ENCODE peak calls at places on chromosome 10, in ten cellular contexts. J is keratinocyte, W is astrocyte of the hippocampus, D is Ammon's horn, S is NCI-H2227 treated with DMSO at 0.1 percent for 48 hours, X is activated T-helper 1 cell treated with Interleukin-2 at 50 U/mL for 16 hours, E is AML-193, A is LHCN-M2, N is M059J, C is NCI-H510A treated with DMSO at 0.1 percent for 48 hours. V is an unnamed sample.

GRCh38 chr10:12077580-12078180 is 8.9 kb downstream of the DHTKD1 start:
- DNase-seq in J (no peak), W (no peak), D (peak), S (no peak), X (no peak), E (peak), A (no peak), N (no peak), C (no peak), V (no peak)

GRCh38 chr10:72263613-72264241 is 10.0 kb upstream of the DDIT4 start:
- DNase-seq in J (peak), W (no peak), D (no peak), S (no peak), X (no peak), E (no peak), A (no peak), N (peak), C (peak), V (no peak)

GRCh38 chr10:12221323-12222298 is 25.6 kb downstream of the CDC123 start:
- DNase-seq in J (no peak), W (peak), D (peak), S (no peak), X (no peak), E (no peak), A (peak), N (peak), C (no peak), V (no peak)

GRCh38 chr10:101050206-101051069 is 11.4 kb upstream of the KAZALD1 start:
- DNase-seq in J (no peak), W (peak), D (no peak), S (peak), X (peak), E (peak), A (no peak), N (peak), C (no peak), V (peak)

GRCh38 chr10:77925410-77925794 is 1.2 kb downstream of the DLG5 start:
- DNase-seq in J (no peak), W (peak), D (peak), S (no peak), X (no peak), E (no peak), A (peak), N (peak), C (peak), V (no peak)

GRCh38 chr10:11255796-11256444 is 238.2 kb downstream of the CELF2 start:
- DNase-seq in J (no peak), W (no peak), D (no peak), S (no peak), X (no peak), E (peak), A (no peak), N (no peak), C (no peak), V (no peak)

GRCh38 chr10:132165416-132165980 is 21.2 kb upstream of the DPYSL4 start:
- DNase-seq in J (no peak), W (no peak), D (no peak), S (no peak), X (no peak), E (no peak), A (no peak), N (no peak), C (no peak), V (no peak)

GRCh38 chr10:119131512-119132240 is 27.8 kb downstream of the DENND10 start:
- DNase-seq in J (no peak), W (peak), D (peak), S (no peak), X (no peak), E (peak), A (peak), N (peak), C (no peak), V (no peak)

GRCh38 chr10:3476640-3477448 is 304.3 kb upstream of the PITRM1 start:
- DNase-seq in J (no peak), W (no peak), D (no peak), S (no peak), X (no peak), E (no peak), A (no peak), N (no peak), C (no peak), V (no peak)

GRCh38 chr10:5976689-5977470 is 463 bp downstream of the IL15RA start:
- DNase-seq in J (no peak), W (peak), D (no peak), S (no peak), X (peak), E (peak), A (peak), N (peak), C (no peak), V (no peak)

GRCh38 chr10:110137142-110137545 is 70.3 kb upstream of the MXI1 start:
- DNase-seq in J (peak), W (peak), D (peak), S (peak), X (no peak), E (peak), A (peak), N (peak), C (peak), V (no peak)

GRCh38 chr10:9239298-9239697 is 1184.8 kb downstream of the GATA3 start:
- DNase-seq in J (no peak), W (no peak), D (no peak), S (no peak), X (no peak), E (no peak), A (no peak), N (peak), C (no peak), V (no peak)

GRCh38 chr10:62852961-62853702 is 37.0 kb upstream of the EGR2 start:
- DNase-seq in J (no peak), W (no peak), D (peak), S (no peak), X (no peak), E (peak), A (no peak), N (no peak), C (no peak), V (no peak)

GRCh38 chr10:118408145-118408544 is 66.0 kb upstream of the FAM204A start:
- DNase-seq in J (no peak), W (no peak), D (no peak), S (no peak), X (no peak), E (no peak), A (no peak), N (no peak), C (no peak), V (no peak)

V was measured in stimulated activated CD8-positive, alpha-beta memory T cell treated with anti-CD3 and anti-CD28 coated beads, Interleukin-15, amount 100 ng/mL, for 24 hours.